ENCODE peak calls at places on chromosomes 5 and 9, in six cellular contexts. T, C, L, X, I and D are unnamed samples.

GRCh38 chr9:93595461-93595860 is 19.1 kb downstream of the PHF2 start:
- DNase-seq in T (no peak), C (no peak), L (no peak), I (no peak), X (no peak), D (no peak)

GRCh38 chr9:72721086-72721485 is 199.7 kb downstream of the TMC1 start:
- DNase-seq in L (no peak), I (no peak), X (no peak), C (no peak), T (no peak), D (no peak)

GRCh38 chr5:156956321-156956720 is 6.7 kb downstream of the TIMD4 start:
- DNase-seq in T (no peak), C (no peak), X (no peak), L (no peak), I (no peak), D (no peak)

GRCh38 chr5:775960-776861 is 8.3 kb downstream of the ZDHHC11B start:
- DNase-seq in T (peak; percentile 33), I (no peak), C (no peak), X (no peak), L (no peak), D (peak; percentile 25)

GRCh38 chr9:96161819-96162218 is 140.2 kb downstream of the HSD17B3 start:
- DNase-seq in X (no peak), I (no peak), C (no peak), L (no peak), T (no peak), D (no peak)

GRCh38 chr5:17132444-17133083 is 84.9 kb upstream of the BASP1 start:
- DNase-seq in L (no peak), I (peak; percentile 75), C (peak; percentile 7), X (no peak), T (no peak), D (peak; percentile 35)

GRCh38 chr5:73729329-73729728 is 103.3 kb downstream of the ARHGEF28 start:
- DNase-seq in I (no peak), L (no peak), X (no peak), C (no peak), T (no peak), D (no peak)

GRCh38 chr9:2583308-2584013 is 38.1 kb upstream of the VLDLR start:
- DNase-seq in T (peak; percentile 62), C (no peak), L (no peak), I (no peak), X (no peak), D (no peak)

GRCh38 chr5:80623911-80624457 is 30.5 kb upstream of the MSH3 start:
- DNase-seq in C (no peak), X (no peak), L (no peak), T (no peak), I (no peak), D (no peak)

GRCh38 chr5:9151671-9152427 is 394.0 kb downstream of the SEMA5A start:
- DNase-seq in T (no peak), C (no peak), L (no peak), I (peak; percentile 31), X (no peak), D (no peak)

GRCh38 chr9:93057024-93057702 is 1.3 kb upstream of the SUSD3 start:
- DNase-seq in I (no peak), T (peak; percentile 14), L (no peak), X (no peak), C (no peak), D (no peak)

GRCh38 chr9:74001382-74001781 is 495.8 kb upstream of the RORB start:
- DNase-seq in T (no peak), I (peak; percentile 4), L (no peak), C (no peak), X (no peak), D (no peak)

GRCh38 chr9:8835291-8835690 is 1035.7 kb upstream of the DMAC1 start:
- DNase-seq in X (no peak), L (no peak), C (no peak), T (no peak), I (no peak), D (no peak)